ENCODE peak calls at places on chromosomes 16 and 17, in ten cellular contexts. N is HCT116, T is transverse colon, G is AG09319, X is epithelial cell of esophagus, Y is fibroblast of lung, E is HFFc6, U is tibial artery, P is dorsolateral prefrontal cortex, B is AG09309. Q is an unnamed sample.

GRCh38 chr17:60752873-60753577 is 75.4 kb downstream of the BCAS3 start:
- DNase-seq in N (no peak), T (no peak), G (no peak), X (no peak), Y (no peak), E (no peak), U (no peak), P (no peak), B (no peak), Q (no peak)

GRCh38 chr17:45242015-45242414 is 19.9 kb downstream of the SPATA32 start:
- DNase-seq in N (no peak), T (no peak), G (no peak), X (no peak), Y (no peak), E (no peak), U (no peak), P (no peak), B (no peak), Q (no peak)

GRCh38 chr16:8736123-8736680 is 61.2 kb downstream of the TMEM186 start:
- DNase-seq in N (no peak), T (no peak), G (no peak), X (no peak), Y (no peak), E (no peak), U (peak; percentile 13), P (no peak), B (no peak), Q (no peak)

GRCh38 chr16:77732241-77732946 is 10.1 kb downstream of the NUDT7 start:
- DNase-seq in N (no peak), T (no peak), G (no peak), X (peak; percentile 79), Y (peak; percentile 84), E (no peak), U (no peak), P (no peak), B (no peak), Q (peak; percentile 50)

GRCh38 chr17:28242791-28243190 is 76.2 kb upstream of the TMEM97 start:
- DNase-seq in N (no peak), T (no peak), G (no peak), X (no peak), Y (no peak), E (no peak), U (no peak), P (no peak), B (no peak), Q (no peak)

GRCh38 chr16:59259074-59259963 is 525.2 kb upstream of the GOT2 start:
- DNase-seq in N (no peak), T (no peak), G (no peak), X (no peak), Y (no peak), E (no peak), U (no peak), P (no peak), B (no peak), Q (no peak)

GRCh38 chr17:83161298-83162034 is 82.1 kb downstream of the METRNL start:
- DNase-seq in N (no peak), T (no peak), G (peak; percentile 84), X (no peak), Y (peak; percentile 92), E (peak; percentile 20), U (peak; percentile 48), P (no peak), B (peak; percentile 63), Q (no peak)

GRCh38 chr17:82385559-82386255 is 14.1 kb downstream of the UTS2R start:
- DNase-seq in N (no peak), T (no peak), G (no peak), X (no peak), Y (no peak), E (no peak), U (no peak), P (no peak), B (no peak), Q (no peak)

GRCh38 chr16:80972611-80973010 is 34.1 kb downstream of the CMC2 start:
- DNase-seq in N (no peak), T (no peak), G (no peak), X (no peak), Y (no peak), E (no peak), U (no peak), P (no peak), B (no peak), Q (no peak)

GRCh38 chr16:80966617-80967016 is 40.1 kb downstream of the CMC2 start:
- DNase-seq in N (no peak), T (no peak), G (no peak), X (peak; percentile 68), Y (no peak), E (no peak), U (no peak), P (no peak), B (no peak), Q (no peak)

GRCh38 chr16:80971814-80972213 is 34.9 kb downstream of the CMC2 start:
- DNase-seq in N (no peak), T (no peak), G (no peak), X (no peak), Y (no peak), E (no peak), U (no peak), P (no peak), B (no peak), Q (no peak)

GRCh38 chr16:80969114-80969484 is 37.6 kb downstream of the CMC2 start:
- DNase-seq in N (no peak), T (no peak), G (no peak), X (no peak), Y (no peak), E (no peak), U (no peak), P (no peak), B (no peak), Q (no peak)

GRCh38 chr16:80968386-80969113 is 38.1 kb downstream of the CMC2 start:
- DNase-seq in N (no peak), T (no peak), G (no peak), X (peak; percentile 67), Y (no peak), E (peak; percentile 53), U (no peak), P (no peak), B (no peak), Q (peak; percentile 9)
- TF ChIP-seq CTCF in N (no peak), T (no peak), G (no peak), X (no peak), Y (no peak), E (peak; percentile 35), U (no peak), P (no peak), B (no peak), Q (no peak)

GRCh38 chr16:85029413-85029794 is 1.8 kb downstream of the KIAA0513 start:
- DNase-seq in N (no peak), T (peak; percentile 46), G (no peak), X (peak; percentile 80), Y (peak; percentile 26), E (peak; percentile 78), U (no peak), P (no peak), B (no peak), Q (peak; percentile 81)

GRCh38 chr16:85028638-85029412 is 1.2 kb downstream of the KIAA0513 start:
- DNase-seq in N (no peak), T (peak; percentile 80), G (no peak), X (peak; percentile 93), Y (peak; percentile 38), E (peak; percentile 62), U (peak; percentile 86), P (peak; percentile 58), B (no peak), Q (peak; percentile 86)

GRCh38 chr16:85026696-85027095 is 899 bp upstream of the KIAA0513 start:
- DNase-seq in N (no peak), T (no peak), G (no peak), X (peak; percentile 31), Y (no peak), E (no peak), U (no peak), P (no peak), B (no peak), Q (no peak)

GRCh38 chr16:85027349-85027967 is at the start of gene KIAA0513:
- DNase-seq in N (peak; percentile 86), T (peak; percentile 96), G (peak; percentile 87), X (peak; percentile 92), Y (peak; percentile 93), E (peak; percentile 80), U (peak; percentile 95), P (peak; percentile 97), B (peak; percentile 51), Q (peak; percentile 93)

GRCh38 chr16:85027968-85028637 is 508 bp downstream of the KIAA0513 start:
- DNase-seq in N (no peak), T (peak; percentile 46), G (no peak), X (no peak), Y (no peak), E (no peak), U (no peak), P (no peak), B (no peak), Q (no peak)
- TF ChIP-seq CTCF in N (peak; percentile 12), T (peak; percentile 33), G (peak; percentile 15), X (peak; percentile 9), Y (peak; percentile 14), E (peak; percentile 42), U (no peak), P (no peak), B (peak; percentile 30), Q (no peak)

DNA sequence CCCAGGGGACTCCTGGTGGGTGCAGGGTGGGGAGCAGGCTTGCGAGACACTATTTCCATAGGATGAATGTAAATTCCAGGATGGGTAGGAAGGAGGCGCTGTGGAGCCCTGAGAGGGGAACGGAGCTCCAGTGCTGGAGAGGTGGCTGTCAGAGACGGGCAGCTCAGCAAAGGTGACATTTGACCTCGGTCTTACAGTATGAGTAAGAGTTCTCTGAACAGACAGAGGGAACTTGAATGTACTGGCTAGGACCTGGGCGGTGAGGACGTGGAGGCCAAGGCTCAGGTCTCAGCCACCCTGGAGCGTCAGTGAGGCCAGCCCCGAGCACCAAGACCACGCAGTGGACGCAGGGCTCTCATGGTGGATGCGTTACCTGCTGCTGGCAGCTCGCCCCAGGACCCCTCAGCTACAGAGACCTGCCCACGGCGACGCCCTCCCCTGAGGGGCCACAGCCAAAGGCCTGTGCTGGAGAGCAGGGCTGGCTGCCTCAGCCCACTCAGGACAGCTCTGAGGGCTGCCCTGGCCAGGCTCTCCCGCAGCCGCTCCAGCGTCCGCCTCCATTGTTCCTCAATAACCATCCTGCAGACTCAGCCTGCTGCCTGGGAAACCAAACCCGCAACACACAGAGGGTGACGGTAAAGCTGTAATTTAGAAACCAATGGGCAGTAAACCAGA is 65.9 kb upstream of the TNRC6C start:
- DNase-seq in N (peak; percentile 21), T (no peak), G (no peak), X (no peak), Y (no peak), E (no peak), U (peak; percentile 42), P (peak; percentile 38), B (no peak), Q (no peak)
- TF ChIP-seq CTCF in N (peak; percentile 85), T (no peak), G (no peak), X (no peak), Y (no peak), E (peak; percentile 62), U (no peak), P (peak; percentile 13), B (peak; percentile 20), Q (peak; percentile 30)

GRCh38 chr17:47821031-47821423 is 567 bp downstream of the OSBPL7 start:
- DNase-seq in N (no peak), T (no peak), G (no peak), X (no peak), Y (no peak), E (no peak), U (no peak), P (no peak), B (no peak), Q (no peak)

GRCh38 chr17:47823519-47823918 is 1.9 kb upstream of the OSBPL7 start:
- DNase-seq in N (no peak), T (no peak), G (no peak), X (no peak), Y (no peak), E (no peak), U (no peak), P (no peak), B (no peak), Q (no peak)

GRCh38 chr17:47820023-47820789 is 1.4 kb downstream of the OSBPL7 start:
- DNase-seq in N (no peak), T (peak; percentile 85), G (no peak), X (no peak), Y (no peak), E (no peak), U (no peak), P (no peak), B (no peak), Q (peak; percentile 25)

GRCh38 chr17:47822785-47823184 is 1.2 kb upstream of the OSBPL7 start:
- DNase-seq in N (no peak), T (no peak), G (no peak), X (no peak), Y (no peak), E (no peak), U (no peak), P (no peak), B (no peak), Q (no peak)

DNA sequence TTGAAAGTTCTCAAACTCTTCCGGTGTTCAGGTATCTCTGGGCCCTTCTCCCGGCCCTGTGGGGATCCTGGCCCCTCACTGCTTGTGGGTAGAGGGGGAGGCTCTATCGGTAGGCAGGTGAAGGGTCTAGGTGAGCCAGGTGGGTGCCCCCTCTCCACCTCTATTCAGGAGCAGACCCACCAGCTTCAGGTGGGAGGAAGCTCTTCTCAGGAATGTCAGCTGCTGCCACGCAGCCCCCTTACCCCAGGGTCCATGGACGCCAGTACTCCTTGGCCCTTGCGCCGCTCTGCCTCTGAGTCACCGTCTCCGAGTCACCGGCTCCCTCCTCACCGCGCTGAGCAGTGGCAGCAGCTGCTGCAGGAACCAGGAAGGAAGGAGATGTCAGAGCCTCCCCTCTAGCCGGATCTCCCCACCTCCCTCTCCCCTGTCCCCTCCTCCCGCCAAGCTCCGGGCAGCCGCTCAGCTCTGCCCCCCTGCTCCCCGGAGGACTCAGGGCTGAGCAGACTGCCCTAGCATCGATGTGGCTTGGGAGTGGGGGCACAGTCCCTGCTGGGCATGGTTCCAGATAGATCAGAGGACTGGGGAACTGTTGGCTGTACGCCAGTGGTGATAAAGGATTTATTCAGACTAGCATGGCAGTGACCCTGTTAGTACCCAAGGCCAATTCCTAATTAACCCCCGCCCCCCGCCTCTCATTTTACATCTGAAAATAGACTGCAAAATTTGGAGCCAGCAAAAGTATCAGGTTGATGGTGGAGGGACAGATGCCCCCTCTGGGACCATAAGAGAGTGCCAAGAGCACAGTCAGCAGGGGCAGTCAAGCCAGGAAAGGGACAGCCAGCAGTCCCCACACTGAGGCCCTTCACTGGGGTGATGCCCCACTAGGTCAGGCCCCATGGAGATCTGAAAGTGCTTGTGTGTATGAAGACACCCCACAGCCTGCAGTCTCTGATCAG is at the start of gene OSBPL7:
- DNase-seq in N (peak; percentile 63), T (peak; percentile 84), G (peak; percentile 31), X (peak; percentile 81), Y (peak; percentile 80), E (peak; percentile 81), U (peak; percentile 83), P (peak; percentile 87), B (no peak), Q (peak; percentile 67)
- TF ChIP-seq CTCF in N (peak; percentile 7), T (no peak), G (peak; percentile 19), X (no peak), Y (no peak), E (peak; percentile 13), U (no peak), P (peak; percentile 54), B (peak; percentile 5), Q (no peak)